ENCODE peak calls at places on chromosome 2, in four cellular contexts. One of them, this sample, is unnamed.

GRCh38 chr2:33475381-33476099 is 909 bp upstream of the RASGRP3 start:
- DNase-seq in GM12891: no peak
- DNase-seq in activated T-helper 1 cell treated with Interleukin-2 at 50 U/mL for 16 hours: peak; percentile 60
- DNase-seq in fibroblast of gingiva: peak; percentile 75
- DNase-seq in this sample: peak; percentile 48

GRCh38 chr2:238763471-238763995 is 84.4 kb upstream of the TWIST2 start:
- DNase-seq in GM12891: no peak
- DNase-seq in activated T-helper 1 cell treated with Interleukin-2 at 50 U/mL for 16 hours: no peak
- DNase-seq in fibroblast of gingiva: no peak
- DNase-seq in this sample: no peak

GRCh38 chr2:54879598-54880355 is 156.3 kb downstream of the EML6 start:
- DNase-seq in GM12891: no peak
- DNase-seq in activated T-helper 1 cell treated with Interleukin-2 at 50 U/mL for 16 hours: no peak
- DNase-seq in fibroblast of gingiva: no peak
- DNase-seq in this sample: no peak

GRCh38 chr2:160493227-160494028 is at the start of gene RBMS1:
- DNase-seq in GM12891: peak; percentile 9
- DNase-seq in activated T-helper 1 cell treated with Interleukin-2 at 50 U/mL for 16 hours: peak; percentile 36
- DNase-seq in fibroblast of gingiva: peak; percentile 57
- DNase-seq in this sample: no peak

GRCh38 chr2:64524604-64525322 is 635 bp downstream of the AFTPH start:
- DNase-seq in GM12891: peak; percentile 12
- DNase-seq in activated T-helper 1 cell treated with Interleukin-2 at 50 U/mL for 16 hours: no peak
- DNase-seq in fibroblast of gingiva: peak; percentile 1
- DNase-seq in this sample: no peak

GRCh38 chr2:27891820-27892105 is 1.2 kb downstream of the BABAM2 start:
- DNase-seq in GM12891: no peak
- DNase-seq in activated T-helper 1 cell treated with Interleukin-2 at 50 U/mL for 16 hours: no peak
- DNase-seq in fibroblast of gingiva: no peak
- DNase-seq in this sample: no peak

GRCh38 chr2:152189622-152190495 is 14.3 kb upstream of the STAM2 start:
- DNase-seq in GM12891: no peak
- DNase-seq in activated T-helper 1 cell treated with Interleukin-2 at 50 U/mL for 16 hours: no peak
- DNase-seq in fibroblast of gingiva: peak; percentile 57
- DNase-seq in this sample: no peak

GRCh38 chr2:139478191-139478914 is 698.2 kb upstream of the NXPH2 start:
- DNase-seq in GM12891: no peak
- DNase-seq in activated T-helper 1 cell treated with Interleukin-2 at 50 U/mL for 16 hours: no peak
- DNase-seq in fibroblast of gingiva: no peak
- DNase-seq in this sample: no peak

GRCh38 chr2:7658486-7658885 is 741.3 kb downstream of the RNF144A start:
- DNase-seq in GM12891: no peak
- DNase-seq in activated T-helper 1 cell treated with Interleukin-2 at 50 U/mL for 16 hours: no peak
- DNase-seq in fibroblast of gingiva: no peak
- DNase-seq in this sample: no peak

GRCh38 chr2:72859831-72860262 is 27.4 kb upstream of the SPR start:
- DNase-seq in GM12891: no peak
- DNase-seq in activated T-helper 1 cell treated with Interleukin-2 at 50 U/mL for 16 hours: peak; percentile 33
- DNase-seq in fibroblast of gingiva: peak; percentile 37
- DNase-seq in this sample: peak; percentile 81

GRCh38 chr2:181138816-181139215 is 158.4 kb downstream of the UBE2E3 start:
- DNase-seq in GM12891: no peak
- DNase-seq in activated T-helper 1 cell treated with Interleukin-2 at 50 U/mL for 16 hours: no peak
- DNase-seq in fibroblast of gingiva: peak; percentile 26
- DNase-seq in this sample: no peak

GRCh38 chr2:227677928-227678327 is 11.3 kb downstream of the SCYGR5 start:
- DNase-seq in GM12891: no peak
- DNase-seq in activated T-helper 1 cell treated with Interleukin-2 at 50 U/mL for 16 hours: no peak
- DNase-seq in fibroblast of gingiva: no peak
- DNase-seq in this sample: no peak

GRCh38 chr2:207616185-207616584 is 9.0 kb downstream of the METTL21A start:
- DNase-seq in GM12891: no peak
- DNase-seq in activated T-helper 1 cell treated with Interleukin-2 at 50 U/mL for 16 hours: no peak
- DNase-seq in fibroblast of gingiva: no peak
- DNase-seq in this sample: no peak

GRCh38 chr2:177275671-177276070 is 11.1 kb upstream of the NFE2L2 start:
- DNase-seq in GM12891: no peak
- DNase-seq in activated T-helper 1 cell treated with Interleukin-2 at 50 U/mL for 16 hours: no peak
- DNase-seq in fibroblast of gingiva: peak; percentile 69
- DNase-seq in this sample: no peak

GRCh38 chr2:231917280-231918088 is 8.7 kb downstream of the NPPC start:
- DNase-seq in GM12891: no peak
- DNase-seq in activated T-helper 1 cell treated with Interleukin-2 at 50 U/mL for 16 hours: no peak
- DNase-seq in fibroblast of gingiva: no peak
- DNase-seq in this sample: no peak

GRCh38 chr2:175244697-175245096 is 63.2 kb upstream of the ATP5MC3 start:
- DNase-seq in GM12891: no peak
- DNase-seq in activated T-helper 1 cell treated with Interleukin-2 at 50 U/mL for 16 hours: no peak
- DNase-seq in fibroblast of gingiva: no peak
- DNase-seq in this sample: no peak

GRCh38 chr2:37688771-37689468 is 17.5 kb upstream of the CDC42EP3 start:
- DNase-seq in GM12891: no peak
- DNase-seq in activated T-helper 1 cell treated with Interleukin-2 at 50 U/mL for 16 hours: no peak
- DNase-seq in fibroblast of gingiva: peak; percentile 83
- DNase-seq in this sample: no peak